ENCODE peak calls at places on chromosome 2, in five cellular contexts. R, B, U, F and K are unnamed samples.

GRCh38 chr2:236271851-236272250 is 7.6 kb upstream of the ASB18 start:
- DNase-seq in R (no peak), B (no peak), U (no peak), F (peak; percentile 20), K (no peak)

GRCh38 chr2:121471571-121472464 is 58.9 kb upstream of the RNU4ATAC start:
- DNase-seq in R (no peak), B (no peak), U (peak; percentile 90), F (no peak), K (no peak)

GRCh38 chr2:26964446-26964845 is 6.0 kb upstream of the MAPRE3 start:
- DNase-seq in R (no peak), B (no peak), U (no peak), F (no peak), K (no peak)

GRCh38 chr2:86675611-86676015 is 44.5 kb upstream of the RMND5A start:
- DNase-seq in R (peak; percentile 60), B (no peak), U (no peak), F (no peak), K (peak; percentile 45)

GRCh38 chr2:147689510-147689909 is 155.3 kb upstream of the ACVR2A start:
- DNase-seq in R (peak; percentile 23), B (no peak), U (no peak), F (no peak), K (peak; percentile 25)

GRCh38 chr2:183186296-183186695 is 62.1 kb downstream of the NUP35 start:
- DNase-seq in R (no peak), B (no peak), U (no peak), F (no peak), K (peak; percentile 15)

GRCh38 chr2:127661949-127662510 is 13.3 kb downstream of the LIMS2 start:
- DNase-seq in R (no peak), B (peak; percentile 85), U (peak; percentile 54), F (no peak), K (no peak)

GRCh38 chr2:182642328-182642727 is 73.7 kb upstream of the DNAJC10 start:
- DNase-seq in R (peak; percentile 65), B (peak; percentile 74), U (peak; percentile 76), F (peak; percentile 61), K (peak; percentile 57)

GRCh38 chr2:235669269-235669831 is 175.5 kb downstream of the AGAP1 start:
- DNase-seq in R (peak; percentile 79), B (peak; percentile 82), U (peak; percentile 73), F (peak; percentile 95), K (peak; percentile 56)

GRCh38 chr2:207223051-207223450 is 57.3 kb upstream of the KLF7 start:
- DNase-seq in R (peak; percentile 41), B (no peak), U (peak; percentile 78), F (no peak), K (peak; percentile 94)

GRCh38 chr2:71603311-71603794 is 150.0 kb downstream of the DYSF start:
- DNase-seq in R (no peak), B (peak; percentile 52), U (peak; percentile 20), F (no peak), K (no peak)

GRCh38 chr2:162123806-162124758 is 28.0 kb downstream of the GCG start:
- DNase-seq in R (peak; percentile 88), B (peak; percentile 51), U (peak; percentile 86), F (no peak), K (peak; percentile 62)

GRCh38 chr2:75055820-75056675 is 97.6 kb downstream of the POLE4 start:
- DNase-seq in R (no peak), B (no peak), U (peak; percentile 74), F (peak; percentile 60), K (no peak)

GRCh38 chr2:222504191-222504590 is 79.8 kb downstream of the SGPP2 start:
- DNase-seq in R (peak; percentile 9), B (no peak), U (no peak), F (no peak), K (no peak)

GRCh38 chr2:12167525-12168317 is 421.3 kb downstream of the LPIN1 start:
- DNase-seq in R (no peak), B (no peak), U (no peak), F (peak; percentile 58), K (no peak)

GRCh38 chr2:135709992-135710391 is 31.7 kb upstream of the UBXN4 start:
- DNase-seq in R (peak; percentile 65), B (no peak), U (peak; percentile 62), F (peak; percentile 81), K (peak; percentile 25)

GRCh38 chr2:72694715-72695496 is 130.9 kb downstream of the EXOC6B start:
- DNase-seq in R (no peak), B (no peak), U (no peak), F (no peak), K (no peak)

GRCh38 chr2:173448938-173449471 is 94.3 kb downstream of the CDCA7 start:
- DNase-seq in R (peak; percentile 95), B (peak; percentile 88), U (peak; percentile 91), F (peak; percentile 93), K (peak; percentile 76)
- H3K4me3 ChIP-seq in R (peak overlapping the region; percentile 60), B (peak overlapping the region; percentile 42), U (peak overlapping the region; percentile 23), F (no peak overlapping the region), K (no peak overlapping the region)

DNA sequence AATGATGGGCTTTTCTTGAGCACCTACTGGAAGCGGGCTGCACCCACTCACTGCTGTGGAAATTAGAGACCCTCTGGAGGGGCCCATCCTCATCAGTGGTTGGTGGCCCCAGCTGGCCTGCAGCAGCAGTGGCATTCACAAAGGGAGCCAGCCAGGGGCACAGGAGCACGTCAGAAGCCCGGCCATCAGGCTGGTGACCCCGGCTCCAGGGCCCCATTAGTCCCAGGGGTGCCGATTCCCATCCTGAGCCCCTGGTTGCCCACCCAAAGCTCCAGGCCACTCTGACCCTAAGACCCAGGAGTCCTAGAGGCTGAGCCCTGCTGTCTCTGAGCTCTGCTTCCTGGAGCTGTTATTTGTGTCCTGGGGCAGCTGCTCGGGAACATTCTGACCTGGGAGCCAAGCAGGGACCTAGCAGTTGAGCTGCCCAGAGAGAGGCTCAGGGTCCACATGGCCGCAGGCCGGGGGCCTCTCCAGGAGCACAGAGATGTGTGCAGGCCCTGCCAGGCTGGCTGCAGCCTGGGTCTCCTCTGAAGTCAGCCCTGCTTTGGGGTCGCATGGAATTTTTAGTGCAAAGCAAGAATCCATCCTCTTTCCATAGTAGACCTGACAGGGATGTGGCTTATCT is 207.2 kb downstream of the KLHL29 start:
- DNase-seq in R (no peak), B (peak; percentile 50), U (no peak), F (no peak), K (no peak)
- H3K4me3 ChIP-seq in R (no peak overlapping the region), B (no peak overlapping the region), U (no peak overlapping the region), F (no peak overlapping the region), K (no peak overlapping the region)

GRCh38 chr2:134218928-134219707 is 34.8 kb upstream of the MGAT5 start:
- DNase-seq in R (no peak), B (peak; percentile 70), U (no peak), F (no peak), K (no peak)
- H3K4me3 ChIP-seq in R (no peak overlapping the region), B (no peak overlapping the region), U (no peak overlapping the region), F (no peak overlapping the region), K (no peak overlapping the region)

GRCh38 chr2:240914645-240915525 is 8.7 kb downstream of the CROCC2 start:
- DNase-seq in R (no peak), B (peak; percentile 72), U (no peak), F (no peak), K (no peak)

GRCh38 chr2:240915526-240916335 is 9.6 kb downstream of the CROCC2 start:
- DNase-seq in R (no peak), B (peak; percentile 81), U (no peak), F (no peak), K (no peak)

GRCh38 chr2:240912878-240913809 is 7.0 kb downstream of the CROCC2 start:
- DNase-seq in R (peak; percentile 44), B (peak; percentile 65), U (peak; percentile 24), F (no peak), K (peak; percentile 22)

GRCh38 chr2:240911641-240912265 is 5.6 kb downstream of the CROCC2 start:
- DNase-seq in R (peak; percentile 38), B (no peak), U (peak; percentile 52), F (no peak), K (no peak)

GRCh38 chr2:240913810-240914644 is 7.9 kb downstream of the CROCC2 start:
- DNase-seq in R (peak; percentile 54), B (peak; percentile 91), U (peak; percentile 72), F (peak; percentile 99), K (no peak)
- H3K4me3 ChIP-seq in R (no peak overlapping the region), B (no peak overlapping the region), U (no peak overlapping the region), F (no peak overlapping the region), K (no peak overlapping the region)